ENCODE peak calls at places on chromosomes 7 and 10, in nine cellular contexts. One of them, this sample, is unnamed.

GRCh38 chr7:143383642-143383957 is 2.5 kb downstream of the ZYX start:
- DNase-seq in Daoy: peak
- DNase-seq in GOT3: no peak
- DNase-seq in osteocyte: no peak
- DNase-seq in activated T-cell treated with anti-CD3 and anti-CD28 coated beads for 1 hour: no peak
- DNase-seq in uterus: no peak
- DNase-seq in HCT116: no peak
- DNase-seq in amniotic stem cell: no peak
- DNase-seq in kidney glomerular epithelial cell: no peak
- DNase-seq in this sample: no peak

GRCh38 chr7:158345731-158346130 is 241.9 kb downstream of the PTPRN2 start:
- DNase-seq in HCT116: no peak
- DNase-seq in kidney glomerular epithelial cell: no peak
- DNase-seq in Daoy: no peak
- DNase-seq in activated T-cell treated with anti-CD3 and anti-CD28 coated beads for 1 hour: no peak
- DNase-seq in GOT3: no peak
- DNase-seq in amniotic stem cell: no peak
- DNase-seq in uterus: no peak
- DNase-seq in osteocyte: peak
- DNase-seq in this sample: peak

GRCh38 chr10:76245951-76246495 is 814.6 kb downstream of the LRMDA start:
- DNase-seq in HCT116: no peak
- DNase-seq in Daoy: no peak
- DNase-seq in activated T-cell treated with anti-CD3 and anti-CD28 coated beads for 1 hour: no peak
- DNase-seq in uterus: no peak
- DNase-seq in GOT3: no peak
- DNase-seq in kidney glomerular epithelial cell: no peak
- DNase-seq in amniotic stem cell: no peak
- DNase-seq in osteocyte: no peak
- DNase-seq in this sample: no peak

GRCh38 chr10:101878869-101879268 is 35.3 kb upstream of the KCNIP2 start:
- DNase-seq in amniotic stem cell: no peak
- DNase-seq in activated T-cell treated with anti-CD3 and anti-CD28 coated beads for 1 hour: no peak
- DNase-seq in HCT116: no peak
- DNase-seq in uterus: no peak
- DNase-seq in kidney glomerular epithelial cell: no peak
- DNase-seq in GOT3: no peak
- DNase-seq in osteocyte: no peak
- DNase-seq in Daoy: no peak
- DNase-seq in this sample: no peak

GRCh38 chr7:68684246-68684850 is 913.9 kb upstream of the AUTS2 start:
- DNase-seq in GOT3: no peak
- DNase-seq in amniotic stem cell: no peak
- DNase-seq in HCT116: no peak
- DNase-seq in activated T-cell treated with anti-CD3 and anti-CD28 coated beads for 1 hour: no peak
- DNase-seq in Daoy: no peak
- DNase-seq in uterus: no peak
- DNase-seq in osteocyte: no peak
- DNase-seq in kidney glomerular epithelial cell: no peak
- DNase-seq in this sample: no peak

GRCh38 chr7:129855935-129856717 is 96.6 kb downstream of the UBE2H start:
- DNase-seq in osteocyte: no peak
- DNase-seq in GOT3: no peak
- DNase-seq in kidney glomerular epithelial cell: no peak
- DNase-seq in HCT116: no peak
- DNase-seq in Daoy: no peak
- DNase-seq in activated T-cell treated with anti-CD3 and anti-CD28 coated beads for 1 hour: no peak
- DNase-seq in uterus: no peak
- DNase-seq in amniotic stem cell: no peak
- DNase-seq in this sample: no peak

GRCh38 chr7:30559566-30559965 is 35.1 kb upstream of the GARS1 start:
- DNase-seq in Daoy: peak
- DNase-seq in activated T-cell treated with anti-CD3 and anti-CD28 coated beads for 1 hour: no peak
- DNase-seq in GOT3: no peak
- DNase-seq in osteocyte: no peak
- DNase-seq in kidney glomerular epithelial cell: no peak
- DNase-seq in uterus: no peak
- DNase-seq in amniotic stem cell: no peak
- DNase-seq in HCT116: no peak
- DNase-seq in this sample: no peak

GRCh38 chr10:102200751-102201640 is 25.1 kb upstream of the ELOVL3 start:
- DNase-seq in Daoy: no peak
- DNase-seq in activated T-cell treated with anti-CD3 and anti-CD28 coated beads for 1 hour: no peak
- DNase-seq in kidney glomerular epithelial cell: no peak
- DNase-seq in uterus: no peak
- DNase-seq in GOT3: no peak
- DNase-seq in osteocyte: no peak
- DNase-seq in amniotic stem cell: no peak
- DNase-seq in HCT116: no peak
- DNase-seq in this sample: no peak

GRCh38 chr7:80819503-80819902 is 99.3 kb downstream of the SEMA3C start:
- DNase-seq in Daoy: no peak
- DNase-seq in HCT116: no peak
- DNase-seq in amniotic stem cell: no peak
- DNase-seq in kidney glomerular epithelial cell: no peak
- DNase-seq in activated T-cell treated with anti-CD3 and anti-CD28 coated beads for 1 hour: no peak
- DNase-seq in GOT3: no peak
- DNase-seq in uterus: no peak
- DNase-seq in osteocyte: no peak
- DNase-seq in this sample: no peak

GRCh38 chr7:50471970-50472369 is 21.8 kb upstream of the FIGNL1 start:
- DNase-seq in activated T-cell treated with anti-CD3 and anti-CD28 coated beads for 1 hour: no peak
- DNase-seq in uterus: no peak
- DNase-seq in HCT116: no peak
- DNase-seq in osteocyte: no peak
- DNase-seq in GOT3: no peak
- DNase-seq in amniotic stem cell: no peak
- DNase-seq in kidney glomerular epithelial cell: no peak
- DNase-seq in Daoy: no peak
- DNase-seq in this sample: no peak

This sample was measured in type B pancreatic cell.